ENCODE peak calls at places on chromosomes 1 and 21, in ten cellular contexts. L is RPMI7951; F is endothelial cell; E is activated effector memory CD4-positive, alpha-beta T cell treated with anti-CD3 and anti-CD28 coated beads, Interleukin-2, amount 50 U/mL, for 16 hours; D is GM12865; Y is RPMI8226; H is NCI-H1105; Q is stimulated activated CD4-positive, alpha-beta T cell treated with anti-CD3 and anti-CD28 coated beads, Interleukin-2, amount 100 ng/mL, for 48 hours; X is activated T-cell treated with anti-CD3 and anti-CD28 coated beads for 1 hour; M is naive thymus-derived CD8-positive, alpha-beta T cell. T is an unnamed sample.

GRCh38 chr1:107740574-107740973 is 224.4 kb downstream of the VAV3 start:
- DNase-seq in M (no peak), Y (no peak), L (no peak), D (no peak), E (no peak), Q (no peak), F (no peak), H (no peak), X (no peak), T (no peak)

GRCh38 chr1:53329183-53329544 is 1.3 kb upstream of the LRP8 start:
- DNase-seq in L (no peak), Q (no peak), Y (no peak), D (no peak), M (no peak), E (no peak), H (no peak), F (no peak), X (no peak), T (no peak)

GRCh38 chr1:93324486-93325464 is 20.9 kb upstream of the DR1 start:
- DNase-seq in D (no peak), Y (no peak), F (no peak), H (no peak), Q (no peak), X (no peak), E (no peak), L (peak), M (no peak), T (no peak)

GRCh38 chr1:204924013-204924759 is 53.5 kb downstream of the NFASC start:
- DNase-seq in D (no peak), X (no peak), M (no peak), Q (no peak), H (no peak), Y (no peak), F (no peak), L (peak), E (no peak), T (no peak)

GRCh38 chr1:15802234-15802965 is 5.0 kb downstream of the UQCRHL start:
- DNase-seq in X (no peak), E (no peak), Q (no peak), L (peak), D (no peak), H (no peak), F (no peak), Y (peak), M (no peak), T (no peak)

GRCh38 chr1:172122381-172122780 is 281.1 kb downstream of the DNM3 start:
- DNase-seq in Y (no peak), H (no peak), D (no peak), M (no peak), L (no peak), E (no peak), F (no peak), X (no peak), Q (no peak), T (no peak)

GRCh38 chr1:106584663-106585062 is 471.8 kb upstream of the PRMT6 start:
- DNase-seq in H (no peak), Q (no peak), M (no peak), D (no peak), F (no peak), Y (no peak), X (no peak), E (no peak), L (no peak), T (no peak)

GRCh38 chr1:212513586-212513985 is 80.9 kb downstream of the NENF start:
- DNase-seq in X (no peak), D (no peak), Y (no peak), Q (no peak), H (no peak), E (no peak), L (no peak), M (no peak), F (no peak), T (no peak)

GRCh38 chr21:35102488-35103407 is 53.6 kb upstream of the RUNX1 start:
- DNase-seq in X (peak), Q (peak), Y (peak), E (no peak), D (peak), F (no peak), H (no peak), M (peak), L (no peak), T (no peak)

GRCh38 chr1:153122831-153123421 is 9.6 kb upstream of the SPRR2F start:
- DNase-seq in L (no peak), F (peak), H (peak), D (peak), Y (no peak), Q (no peak), M (no peak), X (no peak), E (no peak), T (no peak)

GRCh38 chr1:177256153-177256814 is 85.5 kb downstream of the BRINP2 start:
- DNase-seq in Y (peak), E (no peak), X (no peak), D (peak), L (peak), H (peak), Q (peak), F (peak), M (no peak), T (no peak)

GRCh38 chr1:60436148-60436547 is 362.6 kb upstream of the C1orf87 start:
- DNase-seq in Y (no peak), X (no peak), H (no peak), M (no peak), F (no peak), E (no peak), Q (no peak), D (no peak), L (no peak), T (no peak)

GRCh38 chr1:231385118-231385748 is 36.9 kb downstream of the EGLN1 start:
- DNase-seq in X (no peak), D (no peak), L (no peak), E (no peak), M (no peak), F (no peak), H (no peak), Q (no peak), Y (no peak), T (no peak)

GRCh38 chr1:19373206-19374126 is 61.3 kb downstream of the SLC66A1 start:
- DNase-seq in H (no peak), M (no peak), L (peak), X (no peak), Q (no peak), D (no peak), F (no peak), Y (no peak), E (no peak), T (no peak)

GRCh38 chr1:5711956-5712645 is 280.1 kb downstream of the NPHP4 start:
- DNase-seq in X (no peak), D (no peak), H (no peak), E (no peak), F (no peak), Y (no peak), L (no peak), Q (no peak), M (no peak), T (no peak)

GRCh38 chr1:64470670-64471217 is 815 bp downstream of the CACHD1 start:
- DNase-seq in H (no peak), F (peak), E (peak), M (peak), L (peak), Q (no peak), Y (no peak), X (no peak), D (peak), T (peak)

GRCh38 chr1:246048693-246049092 is 458.4 kb downstream of the SMYD3 start:
- DNase-seq in Y (no peak), M (no peak), E (no peak), F (no peak), Q (no peak), L (no peak), X (no peak), D (no peak), H (no peak), T (no peak)